ENCODE peak calls at places on chromosomes 11 and 22, in seven cellular contexts. S is cardiac fibroblast, C is transverse colon, W is A549, B is RWPE1, P is neural crest cell, K is cardiac muscle cell. T is an unnamed sample.

GRCh38 chr22:44127353-44127752 is 53.4 kb upstream of the PARVG start:
- DNase-seq in S (peak), C (no peak), W (no peak), B (no peak), P (no peak), K (peak), T (no peak)

GRCh38 chr22:18065256-18065655 is 12.5 kb upstream of the PEX26 start:
- DNase-seq in S (no peak), C (no peak), W (no peak), B (no peak), P (no peak), K (no peak), T (no peak)

GRCh38 chr11:43790444-43790794 is 90.2 kb upstream of the ALKBH3 start:
- DNase-seq in S (peak), C (no peak), W (no peak), B (no peak), P (no peak), K (peak), T (no peak)

GRCh38 chr11:95711162-95711944 is 78.2 kb downstream of the FAM76B start:
- DNase-seq in S (peak), C (no peak), W (no peak), B (no peak), P (no peak), K (peak), T (no peak)

GRCh38 chr11:92978226-92979111 is 9.0 kb downstream of the MTNR1B start:
- DNase-seq in S (no peak), C (no peak), W (no peak), B (no peak), P (no peak), K (no peak), T (no peak)

GRCh38 chr22:35575116-35575748 is 34.6 kb downstream of the RASD2 start:
- DNase-seq in S (no peak), C (no peak), W (no peak), B (no peak), P (no peak), K (no peak), T (no peak)

GRCh38 chr22:36546932-36547331 is 18.0 kb upstream of the EIF3D start:
- DNase-seq in S (peak), C (no peak), W (peak), B (peak), P (no peak), K (peak), T (no peak)

GRCh38 chr22:30691204-30691603 is 3.5 kb upstream of the OSBP2 start:
- DNase-seq in S (no peak), C (no peak), W (no peak), B (no peak), P (no peak), K (no peak), T (no peak)

GRCh38 chr11:75264356-75264755 is 23.8 kb downstream of the TPBGL start:
- DNase-seq in S (no peak), C (peak), W (no peak), B (no peak), P (no peak), K (no peak), T (no peak)

GRCh38 chr11:1749020-1749758 is 1.2 kb downstream of the IFITM10 start:
- DNase-seq in S (peak), C (peak), W (no peak), B (peak), P (no peak), K (peak), T (no peak)

GRCh38 chr22:42171946-42172345 is 41.3 kb upstream of the CYP2D6 start:
- DNase-seq in S (no peak), C (no peak), W (no peak), B (no peak), P (peak), K (no peak), T (no peak)

GRCh38 chr11:22521226-22521625 is 104.4 kb downstream of the FANCF start:
- DNase-seq in S (peak), C (no peak), W (no peak), B (peak), P (no peak), K (peak), T (no peak)

GRCh38 chr22:45323695-45324094 is 14.0 kb downstream of the FAM118A start:
- DNase-seq in S (no peak), C (no peak), W (no peak), B (no peak), P (no peak), K (no peak), T (no peak)

GRCh38 chr22:49323751-49324415 is 503.8 kb downstream of the BRD1 start:
- DNase-seq in S (no peak), C (no peak), W (no peak), B (no peak), P (no peak), K (no peak), T (no peak)

GRCh38 chr22:19631899-19632670 is 82.2 kb upstream of the SEPTIN5 start:
- DNase-seq in S (peak), C (no peak), W (peak), B (peak), P (peak), K (peak), T (no peak)
- TF ChIP-seq CTCF in S (peak), C (no peak), W (peak), B (peak), P (peak), K (peak), T (peak)

GRCh38 chr11:69797737-69798528 is 21.3 kb downstream of the FGF3 start:
- DNase-seq in S (no peak), C (no peak), W (no peak), B (no peak), P (no peak), K (no peak), T (no peak)

GRCh38 chr11:69799582-69799981 is 19.6 kb downstream of the FGF3 start:
- DNase-seq in S (peak), C (no peak), W (peak), B (peak), P (no peak), K (peak), T (no peak)

GRCh38 chr11:69796063-69796462 is 20.9 kb upstream of the FGF4 start:
- DNase-seq in S (no peak), C (no peak), W (no peak), B (no peak), P (no peak), K (no peak), T (no peak)

GRCh38 chr11:69799097-69799496 is 20.1 kb downstream of the FGF3 start:
- DNase-seq in S (no peak), C (no peak), W (no peak), B (no peak), P (no peak), K (no peak), T (no peak)

DNA sequence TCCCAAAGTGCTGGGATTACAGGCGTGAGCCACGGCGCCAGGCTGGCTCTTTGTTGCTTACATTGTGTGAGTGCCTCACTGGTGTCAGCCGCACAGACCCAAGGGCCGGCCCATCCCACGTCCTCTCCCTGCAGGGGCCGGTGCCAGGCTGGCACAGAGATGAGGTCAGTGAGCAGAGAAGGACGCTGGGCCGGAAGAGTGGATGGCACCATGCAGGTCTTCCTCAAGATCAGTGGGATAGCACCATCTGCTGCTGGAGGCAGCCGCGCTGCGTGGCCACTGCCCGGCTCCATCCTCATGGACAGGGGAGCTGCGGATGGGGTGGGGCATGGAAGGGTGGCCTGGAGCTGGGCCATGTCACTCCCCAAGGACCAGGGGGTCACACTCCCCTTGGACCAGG is 22.0 kb upstream of the FGF4 start:
- DNase-seq in S (no peak), C (no peak), W (no peak), B (no peak), P (no peak), K (no peak), T (no peak)
- TF ChIP-seq CTCF in S (no peak), C (no peak), W (no peak), B (no peak), P (no peak), K (no peak), T (no peak)

DNA sequence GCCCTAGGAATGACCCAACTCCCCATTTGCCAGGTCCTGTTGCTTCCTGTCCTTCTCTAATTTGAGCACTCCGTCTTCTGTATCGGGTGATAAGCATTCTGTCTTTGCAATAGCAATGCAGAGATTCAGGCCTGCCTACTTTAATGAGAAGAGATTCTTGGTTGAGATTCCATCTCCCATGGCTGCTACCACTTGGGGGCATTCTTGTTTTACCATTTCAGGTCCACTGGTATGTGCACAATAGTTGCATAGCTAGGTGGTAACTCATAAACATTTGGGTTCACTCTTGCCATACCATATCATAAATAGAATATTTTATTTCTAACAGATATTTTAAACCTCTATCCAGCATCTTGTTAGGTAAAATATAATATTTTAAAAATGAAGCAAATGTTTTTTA is 34.4 kb upstream of the CALCB start:
- DNase-seq in S (peak), C (no peak), W (no peak), B (peak), P (no peak), K (peak), T (no peak)
- TF ChIP-seq CTCF in S (peak), C (no peak), W (no peak), B (no peak), P (peak), K (no peak), T (no peak)

DNA sequence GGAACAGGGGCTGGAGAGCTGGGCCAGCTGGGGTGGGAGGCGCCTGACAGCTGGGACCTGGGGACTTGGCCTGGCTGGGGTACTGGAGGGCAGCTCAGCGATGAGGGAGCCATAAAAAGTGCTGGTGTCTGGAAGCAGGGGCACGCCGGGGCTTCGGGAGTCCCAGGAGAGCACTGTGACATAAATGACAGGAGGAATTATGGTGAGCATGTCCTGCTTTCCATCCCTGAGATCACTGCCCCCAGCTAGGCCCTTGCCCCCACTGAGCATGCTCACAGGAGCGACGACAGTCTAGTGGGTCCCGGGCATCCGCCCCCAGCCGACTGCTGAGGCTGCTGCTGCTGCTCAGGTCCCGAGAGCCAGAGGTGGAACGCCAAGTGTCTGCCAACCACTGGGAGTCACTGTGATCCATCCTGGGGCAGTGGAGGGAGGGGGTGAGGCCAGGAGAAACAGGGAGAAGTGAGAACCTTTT is 6.2 kb downstream of the ROBO4 start:
- DNase-seq in S (no peak), C (no peak), W (no peak), B (no peak), P (no peak), K (peak), T (peak)
- TF ChIP-seq CTCF in S (peak), C (no peak), W (no peak), B (no peak), P (no peak), K (no peak), T (no peak)

GRCh38 chr11:110478410-110478809 is 48.7 kb downstream of the FDX1 start:
- DNase-seq in S (no peak), C (no peak), W (no peak), B (no peak), P (peak), K (no peak), T (no peak)
- TF ChIP-seq CTCF in S (no peak), C (no peak), W (no peak), B (no peak), P (peak), K (peak), T (peak)

T was measured in mesothelial cell of epicardium.